ENCODE peak calls at places on chromosome 5, in eight cellular contexts. One of them, this sample, is unnamed. For H3K4me1 and H3K36me3, the result is how much of the 10 kb centered on the place peaks cover.

GRCh38 chr5:37717613-37718431 is 122.0 kb downstream of the GDNF start:
- DNase-seq in mucosa of descending colon: peak
- DNase-seq in effector memory CD4-positive, alpha-beta T cell: no peak
- DNase-seq in fibroblast of lung: peak
- DNase-seq in cardiac muscle cell: peak
- DNase-seq in mammary epithelial cell: no peak
- DNase-seq in Peyer's patch: peak
- DNase-seq in naive thymus-derived CD4-positive, alpha-beta T cell: no peak
- DNase-seq in this sample: peak

GRCh38 chr5:172361566-172362238 is 78.1 kb upstream of the UBTD2 start:
- DNase-seq in cardiac muscle cell: peak
- DNase-seq in effector memory CD4-positive, alpha-beta T cell: no peak
- DNase-seq in Peyer's patch: no peak
- DNase-seq in fibroblast of lung: peak
- DNase-seq in naive thymus-derived CD4-positive, alpha-beta T cell: no peak
- DNase-seq in mucosa of descending colon: no peak
- DNase-seq in mammary epithelial cell: peak
- DNase-seq in this sample: no peak

GRCh38 chr5:125198270-125198974 is 452.0 kb upstream of the ZNF608 start:
- DNase-seq in naive thymus-derived CD4-positive, alpha-beta T cell: no peak
- DNase-seq in cardiac muscle cell: peak
- DNase-seq in mucosa of descending colon: peak
- DNase-seq in effector memory CD4-positive, alpha-beta T cell: no peak
- DNase-seq in fibroblast of lung: peak
- DNase-seq in mammary epithelial cell: peak
- DNase-seq in Peyer's patch: peak
- DNase-seq in this sample: peak

GRCh38 chr5:121497176-121497575 is 354.5 kb upstream of the FTMT start:
- DNase-seq in cardiac muscle cell: no peak
- DNase-seq in Peyer's patch: no peak
- DNase-seq in fibroblast of lung: peak
- DNase-seq in naive thymus-derived CD4-positive, alpha-beta T cell: no peak
- DNase-seq in mammary epithelial cell: no peak
- DNase-seq in effector memory CD4-positive, alpha-beta T cell: no peak
- DNase-seq in mucosa of descending colon: no peak
- DNase-seq in this sample: no peak

GRCh38 chr5:145718956-145719355 is 116.2 kb downstream of the PRELID2 start:
- DNase-seq in Peyer's patch: no peak
- DNase-seq in effector memory CD4-positive, alpha-beta T cell: no peak
- DNase-seq in naive thymus-derived CD4-positive, alpha-beta T cell: no peak
- DNase-seq in mammary epithelial cell: peak
- DNase-seq in cardiac muscle cell: peak
- DNase-seq in fibroblast of lung: peak
- DNase-seq in mucosa of descending colon: no peak
- DNase-seq in this sample: no peak

GRCh38 chr5:43270686-43271085 is 42.5 kb downstream of the HMGCS1 start:
- DNase-seq in effector memory CD4-positive, alpha-beta T cell: no peak
- DNase-seq in naive thymus-derived CD4-positive, alpha-beta T cell: no peak
- DNase-seq in cardiac muscle cell: no peak
- DNase-seq in mucosa of descending colon: no peak
- DNase-seq in fibroblast of lung: no peak
- DNase-seq in mammary epithelial cell: no peak
- DNase-seq in Peyer's patch: no peak
- DNase-seq in this sample: no peak

GRCh38 chr5:161263186-161263585 is 283.3 kb downstream of the GABRB2 start:
- DNase-seq in Peyer's patch: no peak
- DNase-seq in naive thymus-derived CD4-positive, alpha-beta T cell: no peak
- DNase-seq in mammary epithelial cell: no peak
- DNase-seq in mucosa of descending colon: no peak
- DNase-seq in effector memory CD4-positive, alpha-beta T cell: no peak
- DNase-seq in cardiac muscle cell: no peak
- DNase-seq in fibroblast of lung: no peak
- DNase-seq in this sample: no peak

GRCh38 chr5:8829322-8830029 is 716.4 kb downstream of the SEMA5A start:
- DNase-seq in fibroblast of lung: peak
- DNase-seq in mucosa of descending colon: no peak
- DNase-seq in cardiac muscle cell: peak
- DNase-seq in effector memory CD4-positive, alpha-beta T cell: no peak
- DNase-seq in naive thymus-derived CD4-positive, alpha-beta T cell: no peak
- DNase-seq in Peyer's patch: no peak
- DNase-seq in mammary epithelial cell: peak
- DNase-seq in this sample: peak

GRCh38 chr5:135461752-135462151 is 9.6 kb upstream of the TIFAB start:
- DNase-seq in naive thymus-derived CD4-positive, alpha-beta T cell: no peak
- DNase-seq in Peyer's patch: no peak
- DNase-seq in fibroblast of lung: no peak
- DNase-seq in mammary epithelial cell: no peak
- DNase-seq in cardiac muscle cell: no peak
- DNase-seq in effector memory CD4-positive, alpha-beta T cell: no peak
- DNase-seq in mucosa of descending colon: no peak
- DNase-seq in this sample: no peak

GRCh38 chr5:113493446-113493845 is 5.2 kb upstream of the MCC start:
- DNase-seq in effector memory CD4-positive, alpha-beta T cell: no peak
- DNase-seq in cardiac muscle cell: no peak
- DNase-seq in mammary epithelial cell: no peak
- DNase-seq in Peyer's patch: no peak
- DNase-seq in mucosa of descending colon: no peak
- DNase-seq in fibroblast of lung: no peak
- DNase-seq in naive thymus-derived CD4-positive, alpha-beta T cell: no peak
- DNase-seq in this sample: no peak

GRCh38 chr5:1527533-1528205 is 3.9 kb upstream of the LPCAT1 start:
- DNase-seq in fibroblast of lung: no peak
- DNase-seq in naive thymus-derived CD4-positive, alpha-beta T cell: no peak
- DNase-seq in Peyer's patch: peak
- DNase-seq in mammary epithelial cell: no peak
- DNase-seq in effector memory CD4-positive, alpha-beta T cell: no peak
- DNase-seq in mucosa of descending colon: peak
- DNase-seq in cardiac muscle cell: no peak
- DNase-seq in this sample: no peak

GRCh38 chr5:31993182-31993961 is 180.7 kb downstream of the GOLPH3 start:
- DNase-seq in mammary epithelial cell: peak
- DNase-seq in Peyer's patch: no peak
- DNase-seq in effector memory CD4-positive, alpha-beta T cell: no peak
- DNase-seq in naive thymus-derived CD4-positive, alpha-beta T cell: no peak
- DNase-seq in fibroblast of lung: peak
- DNase-seq in cardiac muscle cell: peak
- DNase-seq in mucosa of descending colon: no peak
- DNase-seq in this sample: no peak

GRCh38 chr5:118326496-118327045 is 661.8 kb downstream of the DTWD2 start:
- DNase-seq in mammary epithelial cell: no peak
- DNase-seq in effector memory CD4-positive, alpha-beta T cell: no peak
- DNase-seq in Peyer's patch: no peak
- DNase-seq in mucosa of descending colon: no peak
- DNase-seq in fibroblast of lung: peak
- DNase-seq in cardiac muscle cell: no peak
- DNase-seq in naive thymus-derived CD4-positive, alpha-beta T cell: no peak
- DNase-seq in this sample: no peak

GRCh38 chr5:9207820-9208418 is 338.0 kb downstream of the SEMA5A start:
- DNase-seq in Peyer's patch: no peak
- DNase-seq in effector memory CD4-positive, alpha-beta T cell: no peak
- DNase-seq in fibroblast of lung: peak
- DNase-seq in naive thymus-derived CD4-positive, alpha-beta T cell: no peak
- DNase-seq in mucosa of descending colon: peak
- DNase-seq in mammary epithelial cell: peak
- DNase-seq in cardiac muscle cell: peak
- DNase-seq in this sample: no peak

GRCh38 chr5:159735036-159735435 is 181.2 kb upstream of the ADRA1B start:
- DNase-seq in cardiac muscle cell: no peak
- DNase-seq in effector memory CD4-positive, alpha-beta T cell: no peak
- DNase-seq in mucosa of descending colon: no peak
- DNase-seq in naive thymus-derived CD4-positive, alpha-beta T cell: no peak
- DNase-seq in fibroblast of lung: no peak
- DNase-seq in mammary epithelial cell: no peak
- DNase-seq in Peyer's patch: no peak
- DNase-seq in this sample: no peak

GRCh38 chr5:84688566-84688965 is 303.9 kb upstream of the EDIL3 start:
- DNase-seq in naive thymus-derived CD4-positive, alpha-beta T cell: no peak
- DNase-seq in fibroblast of lung: peak
- DNase-seq in mammary epithelial cell: peak
- DNase-seq in cardiac muscle cell: peak
- DNase-seq in Peyer's patch: no peak
- DNase-seq in effector memory CD4-positive, alpha-beta T cell: no peak
- DNase-seq in mucosa of descending colon: no peak
- DNase-seq in this sample: peak

GRCh38 chr5:168771698-168772097 is 192.5 kb upstream of the PANK3 start:
- DNase-seq in naive thymus-derived CD4-positive, alpha-beta T cell: no peak
- DNase-seq in fibroblast of lung: no peak
- DNase-seq in mucosa of descending colon: no peak
- DNase-seq in effector memory CD4-positive, alpha-beta T cell: no peak
- DNase-seq in cardiac muscle cell: no peak
- DNase-seq in mammary epithelial cell: no peak
- DNase-seq in Peyer's patch: no peak
- DNase-seq in this sample: no peak

GRCh38 chr5:160092960-160093701 is 26.1 kb downstream of the PWWP2A start:
- DNase-seq in Peyer's patch: no peak
- DNase-seq in mammary epithelial cell: no peak
- DNase-seq in fibroblast of lung: no peak
- DNase-seq in cardiac muscle cell: no peak
- DNase-seq in mucosa of descending colon: no peak
- DNase-seq in naive thymus-derived CD4-positive, alpha-beta T cell: no peak
- DNase-seq in effector memory CD4-positive, alpha-beta T cell: no peak
- DNase-seq in this sample: no peak

DNA sequence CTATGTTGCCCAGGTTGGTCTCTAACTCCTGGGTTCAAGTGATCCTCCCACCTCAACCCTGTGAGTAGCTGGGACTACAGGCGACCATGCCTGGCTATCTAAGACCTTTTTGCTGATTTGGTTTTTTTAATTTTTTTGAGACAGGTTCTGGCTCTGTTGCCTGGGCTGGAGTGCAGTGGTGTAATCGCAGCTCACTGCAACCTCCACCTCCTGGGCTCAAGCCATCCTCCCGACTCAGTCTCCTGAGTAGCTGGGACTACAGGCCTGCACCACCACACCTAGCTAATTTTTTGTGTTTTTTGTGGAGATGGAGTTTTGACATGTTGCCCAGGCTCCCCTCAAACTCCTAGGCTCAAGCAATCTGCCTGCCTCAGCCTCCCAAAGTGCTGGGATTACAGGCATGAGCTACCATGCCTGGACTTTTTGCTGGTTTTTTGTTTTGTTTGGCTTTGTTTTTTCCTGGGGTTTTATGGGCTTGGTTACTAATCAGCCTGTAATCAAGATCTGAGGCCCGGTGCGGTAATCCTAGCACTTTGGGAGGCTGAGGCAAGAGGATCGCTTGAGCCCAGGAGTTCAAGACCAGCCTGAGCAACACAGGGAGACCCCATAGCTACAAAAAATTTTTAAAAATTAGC is 3.6 kb downstream of the CYSTM1 start:
- DNase-seq in naive thymus-derived CD4-positive, alpha-beta T cell: no peak
- DNase-seq in fibroblast of lung: no peak
- DNase-seq in cardiac muscle cell: no peak
- DNase-seq in mammary epithelial cell: no peak
- DNase-seq in Peyer's patch: no peak
- DNase-seq in effector memory CD4-positive, alpha-beta T cell: no peak
- DNase-seq in mucosa of descending colon: no peak
- DNase-seq in this sample: no peak
- H3K4me1 ChIP-seq in naive thymus-derived CD4-positive, alpha-beta T cell: under half
- H3K4me1 ChIP-seq in fibroblast of lung: under half
- H3K4me1 ChIP-seq in cardiac muscle cell: under half
- H3K4me1 ChIP-seq in mammary epithelial cell: under half
- H3K4me1 ChIP-seq in Peyer's patch: under half
- H3K4me1 ChIP-seq in effector memory CD4-positive, alpha-beta T cell: under half
- H3K4me1 ChIP-seq in mucosa of descending colon: half or more
- H3K4me1 ChIP-seq in this sample: under half

GRCh38 chr5:173972844-173973613 is 15.9 kb upstream of the C5orf47 start:
- DNase-seq in mucosa of descending colon: peak
- DNase-seq in mammary epithelial cell: peak
- DNase-seq in naive thymus-derived CD4-positive, alpha-beta T cell: peak
- DNase-seq in Peyer's patch: peak
- DNase-seq in fibroblast of lung: peak
- DNase-seq in effector memory CD4-positive, alpha-beta T cell: peak
- DNase-seq in cardiac muscle cell: peak
- DNase-seq in this sample: peak
- H3K4me3 ChIP-seq in mucosa of descending colon: no peak
- H3K4me3 ChIP-seq in mammary epithelial cell: peak
- H3K4me3 ChIP-seq in naive thymus-derived CD4-positive, alpha-beta T cell: peak
- H3K4me3 ChIP-seq in Peyer's patch: peak
- H3K4me3 ChIP-seq in fibroblast of lung: peak
- H3K4me3 ChIP-seq in effector memory CD4-positive, alpha-beta T cell: peak
- H3K4me3 ChIP-seq in cardiac muscle cell: peak
- H3K4me3 ChIP-seq in this sample: peak

GRCh38 chr5:139759219-139759721 is 36.3 kb upstream of the PSD2 start:
- DNase-seq in cardiac muscle cell: no peak
- DNase-seq in naive thymus-derived CD4-positive, alpha-beta T cell: no peak
- DNase-seq in mammary epithelial cell: no peak
- DNase-seq in effector memory CD4-positive, alpha-beta T cell: no peak
- DNase-seq in fibroblast of lung: peak
- DNase-seq in Peyer's patch: no peak
- DNase-seq in mucosa of descending colon: no peak
- DNase-seq in this sample: peak

GRCh38 chr5:139761057-139761450 is 34.6 kb upstream of the PSD2 start:
- DNase-seq in naive thymus-derived CD4-positive, alpha-beta T cell: no peak
- DNase-seq in fibroblast of lung: no peak
- DNase-seq in mucosa of descending colon: no peak
- DNase-seq in mammary epithelial cell: no peak
- DNase-seq in effector memory CD4-positive, alpha-beta T cell: no peak
- DNase-seq in Peyer's patch: no peak
- DNase-seq in cardiac muscle cell: no peak
- DNase-seq in this sample: no peak

GRCh38 chr5:139758510-139759036 is 37.0 kb upstream of the PSD2 start:
- DNase-seq in fibroblast of lung: no peak
- DNase-seq in Peyer's patch: no peak
- DNase-seq in mammary epithelial cell: no peak
- DNase-seq in cardiac muscle cell: no peak
- DNase-seq in mucosa of descending colon: no peak
- DNase-seq in naive thymus-derived CD4-positive, alpha-beta T cell: no peak
- DNase-seq in effector memory CD4-positive, alpha-beta T cell: no peak
- DNase-seq in this sample: no peak

GRCh38 chr5:139761501-139761900 is 34.1 kb upstream of the PSD2 start:
- DNase-seq in naive thymus-derived CD4-positive, alpha-beta T cell: no peak
- DNase-seq in mammary epithelial cell: no peak
- DNase-seq in effector memory CD4-positive, alpha-beta T cell: no peak
- DNase-seq in cardiac muscle cell: no peak
- DNase-seq in mucosa of descending colon: no peak
- DNase-seq in fibroblast of lung: no peak
- DNase-seq in Peyer's patch: no peak
- DNase-seq in this sample: no peak

GRCh38 chr5:139760066-139761056 is 35.2 kb upstream of the PSD2 start:
- DNase-seq in fibroblast of lung: peak
- DNase-seq in mucosa of descending colon: no peak
- DNase-seq in cardiac muscle cell: no peak
- DNase-seq in effector memory CD4-positive, alpha-beta T cell: no peak
- DNase-seq in Peyer's patch: no peak
- DNase-seq in naive thymus-derived CD4-positive, alpha-beta T cell: no peak
- DNase-seq in mammary epithelial cell: no peak
- DNase-seq in this sample: no peak
- H3K36me3 ChIP-seq in fibroblast of lung: under half
- H3K36me3 ChIP-seq in mucosa of descending colon: under half
- H3K36me3 ChIP-seq in cardiac muscle cell: under half
- H3K36me3 ChIP-seq in effector memory CD4-positive, alpha-beta T cell: under half
- H3K36me3 ChIP-seq in Peyer's patch: under half
- H3K36me3 ChIP-seq in naive thymus-derived CD4-positive, alpha-beta T cell: under half
- H3K36me3 ChIP-seq in mammary epithelial cell: under half
- H3K36me3 ChIP-seq in this sample: under half

DNA sequence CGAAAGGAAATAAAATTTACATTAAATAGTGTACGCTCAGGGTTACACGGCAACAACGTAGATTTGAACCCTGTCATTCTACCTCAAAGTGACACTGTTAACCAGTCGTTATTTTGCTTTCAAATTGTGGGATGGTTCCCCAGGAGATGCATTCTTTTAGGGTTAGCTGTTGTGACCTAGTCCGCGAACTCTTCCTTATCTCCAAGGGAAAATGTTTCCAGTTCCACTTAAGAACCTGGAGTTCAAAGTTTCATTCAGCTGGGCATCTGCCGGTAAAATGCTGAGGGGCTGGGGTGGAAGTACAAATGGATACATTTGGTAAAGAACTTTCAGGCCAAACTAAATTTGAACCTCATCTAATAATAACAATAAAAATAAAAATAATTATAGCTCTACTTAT is 264.6 kb downstream of the NR3C1 start:
- DNase-seq in mammary epithelial cell: no peak
- DNase-seq in mucosa of descending colon: no peak
- DNase-seq in cardiac muscle cell: no peak
- DNase-seq in fibroblast of lung: peak
- DNase-seq in naive thymus-derived CD4-positive, alpha-beta T cell: no peak
- DNase-seq in Peyer's patch: no peak
- DNase-seq in effector memory CD4-positive, alpha-beta T cell: no peak
- DNase-seq in this sample: no peak
- H3K4me1 ChIP-seq in mammary epithelial cell: under half
- H3K4me1 ChIP-seq in mucosa of descending colon: under half
- H3K4me1 ChIP-seq in cardiac muscle cell: under half
- H3K4me1 ChIP-seq in fibroblast of lung: under half
- H3K4me1 ChIP-seq in naive thymus-derived CD4-positive, alpha-beta T cell: under half
- H3K4me1 ChIP-seq in Peyer's patch: under half
- H3K4me1 ChIP-seq in effector memory CD4-positive, alpha-beta T cell: under half
- H3K4me1 ChIP-seq in this sample: under half